ENCODE peak calls at places on chromosome 12, in five cellular contexts. One of them, this sample, is unnamed.

GRCh38 chr12:98758331-98758730 is 113.2 kb downstream of the APAF1 start:
- DNase-seq in lower lobe of right lung: no peak
- DNase-seq in transverse colon: no peak
- DNase-seq in mucosa of descending colon: no peak
- DNase-seq in thoracic aorta: peak; percentile 21
- DNase-seq in this sample: no peak

GRCh38 chr12:94305293-94305957 is 154.2 kb downstream of the CEP83 start:
- DNase-seq in transverse colon: no peak
- DNase-seq in lower lobe of right lung: no peak
- DNase-seq in mucosa of descending colon: no peak
- DNase-seq in thoracic aorta: no peak
- DNase-seq in this sample: no peak

GRCh38 chr12:15404485-15404884 is 82.2 kb downstream of the PTPRO start:
- DNase-seq in lower lobe of right lung: no peak
- DNase-seq in mucosa of descending colon: no peak
- DNase-seq in thoracic aorta: no peak
- DNase-seq in transverse colon: no peak
- DNase-seq in this sample: no peak

GRCh38 chr12:14950982-14951746 is 10.2 kb downstream of the ARHGDIB start:
- DNase-seq in transverse colon: peak; percentile 27
- DNase-seq in thoracic aorta: no peak
- DNase-seq in mucosa of descending colon: no peak
- DNase-seq in lower lobe of right lung: no peak
- DNase-seq in this sample: no peak

GRCh38 chr12:128531153-128531552 is 264.2 kb downstream of the TMEM132C start:
- DNase-seq in thoracic aorta: no peak
- DNase-seq in mucosa of descending colon: no peak
- DNase-seq in transverse colon: no peak
- DNase-seq in lower lobe of right lung: no peak
- DNase-seq in this sample: no peak

GRCh38 chr12:25852792-25853191 is 105.7 kb upstream of the RASSF8 start:
- DNase-seq in lower lobe of right lung: no peak
- DNase-seq in mucosa of descending colon: no peak
- DNase-seq in thoracic aorta: no peak
- DNase-seq in transverse colon: no peak
- DNase-seq in this sample: no peak

GRCh38 chr12:28578361-28578760 is 388.1 kb downstream of the CCDC91 start:
- DNase-seq in mucosa of descending colon: no peak
- DNase-seq in lower lobe of right lung: no peak
- DNase-seq in thoracic aorta: no peak
- DNase-seq in transverse colon: no peak
- DNase-seq in this sample: no peak

GRCh38 chr12:89775336-89776005 is 66.8 kb upstream of the ATP2B1 start:
- DNase-seq in mucosa of descending colon: no peak
- DNase-seq in lower lobe of right lung: no peak
- DNase-seq in thoracic aorta: no peak
- DNase-seq in transverse colon: no peak
- DNase-seq in this sample: no peak

GRCh38 chr12:108724054-108724889 is 7.0 kb downstream of the CORO1C start:
- DNase-seq in mucosa of descending colon: no peak
- DNase-seq in transverse colon: no peak
- DNase-seq in lower lobe of right lung: no peak
- DNase-seq in thoracic aorta: no peak
- DNase-seq in this sample: no peak

GRCh38 chr12:102350070-102350469 is 130.3 kb downstream of the IGF1 start:
- DNase-seq in transverse colon: no peak
- DNase-seq in mucosa of descending colon: no peak
- DNase-seq in lower lobe of right lung: no peak
- DNase-seq in thoracic aorta: no peak
- DNase-seq in this sample: no peak

GRCh38 chr12:41680155-41680554 is 464.5 kb downstream of the GXYLT1 start:
- DNase-seq in mucosa of descending colon: no peak
- DNase-seq in thoracic aorta: no peak
- DNase-seq in transverse colon: no peak
- DNase-seq in lower lobe of right lung: no peak
- DNase-seq in this sample: no peak

GRCh38 chr12:56518570-56518969 is 3.0 kb upstream of the RBMS2 start:
- DNase-seq in transverse colon: no peak
- DNase-seq in lower lobe of right lung: no peak
- DNase-seq in mucosa of descending colon: no peak
- DNase-seq in thoracic aorta: no peak
- DNase-seq in this sample: no peak

GRCh38 chr12:8559676-8560075 is 19.0 kb upstream of the CLEC4E start:
- DNase-seq in mucosa of descending colon: no peak
- DNase-seq in lower lobe of right lung: no peak
- DNase-seq in thoracic aorta: no peak
- DNase-seq in transverse colon: no peak
- DNase-seq in this sample: no peak

DNA sequence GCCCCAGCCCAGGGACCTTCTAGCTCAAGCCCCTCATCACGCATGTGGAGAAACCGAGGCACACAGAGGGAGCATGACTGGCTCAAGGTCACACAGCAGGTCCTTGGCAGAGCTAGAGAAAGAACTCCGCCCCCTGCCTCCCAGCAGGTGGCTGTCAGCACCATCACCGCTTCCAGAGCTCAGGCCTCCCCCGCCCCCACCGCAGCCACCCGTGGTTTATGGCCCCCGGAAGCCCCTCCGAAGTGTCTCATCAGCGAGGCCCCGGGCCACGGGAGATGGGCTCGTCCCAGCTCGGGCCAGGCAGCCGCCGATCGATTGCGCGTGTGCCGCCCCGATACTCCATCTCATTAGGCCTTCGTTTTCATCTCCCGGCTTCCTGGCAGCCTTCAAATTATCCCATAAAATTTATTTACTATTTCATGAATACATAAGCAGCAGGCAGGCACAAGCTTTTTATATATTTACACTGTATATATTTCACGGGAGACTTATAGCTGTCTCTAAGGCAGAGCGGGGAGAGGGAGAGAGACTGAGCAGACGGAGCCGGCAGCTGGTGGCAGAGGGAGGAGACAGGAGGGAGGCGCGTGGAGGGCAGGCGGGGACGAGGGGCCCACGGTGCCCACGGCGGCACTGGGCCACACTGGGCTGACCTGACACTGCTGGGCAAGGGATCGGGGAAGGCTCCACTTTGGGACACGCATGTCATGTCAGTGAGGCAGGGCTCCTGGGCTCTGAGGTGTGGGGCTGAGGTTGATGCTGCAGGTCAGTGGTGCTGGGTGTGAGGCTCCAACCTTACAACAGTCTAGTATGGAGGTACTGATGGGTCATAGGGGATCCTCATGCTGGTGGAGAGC is 241.2 kb downstream of the RBM19 start:
- DNase-seq in thoracic aorta: no peak
- DNase-seq in lower lobe of right lung: no peak
- DNase-seq in mucosa of descending colon: no peak
- DNase-seq in transverse colon: no peak
- DNase-seq in this sample: no peak
- H3K36me3 ChIP-seq in thoracic aorta: no peaks in the 10 kb centered on the region
- H3K36me3 ChIP-seq in lower lobe of right lung: no peaks in the 10 kb centered on the region
- H3K36me3 ChIP-seq in mucosa of descending colon: no peaks in the 10 kb centered on the region
- H3K36me3 ChIP-seq in transverse colon: no peaks in the 10 kb centered on the region
- H3K36me3 ChIP-seq in this sample: no peaks in the 10 kb centered on the region

GRCh38 chr12:49026101-49026500 is 7.5 kb upstream of the PRKAG1 start:
- DNase-seq in lower lobe of right lung: no peak
- DNase-seq in thoracic aorta: no peak
- DNase-seq in mucosa of descending colon: no peak
- DNase-seq in transverse colon: peak; percentile 6
- DNase-seq in this sample: no peak
- H3K36me3 ChIP-seq in lower lobe of right lung: peaks cover 98% of the 10 kb centered on the region
- H3K36me3 ChIP-seq in thoracic aorta: peaks cover 66% of the 10 kb centered on the region
- H3K36me3 ChIP-seq in mucosa of descending colon: peaks cover 25% of the 10 kb centered on the region
- H3K36me3 ChIP-seq in transverse colon: no peaks in the 10 kb centered on the region
- H3K36me3 ChIP-seq in this sample: peaks cover 45% of the 10 kb centered on the region

GRCh38 chr12:46519407-46519806 is 146.8 kb upstream of the SLC38A2 start:
- DNase-seq in thoracic aorta: no peak
- DNase-seq in lower lobe of right lung: no peak
- DNase-seq in mucosa of descending colon: no peak
- DNase-seq in transverse colon: no peak
- DNase-seq in this sample: no peak

GRCh38 chr12:46517579-46517962 is 145.0 kb upstream of the SLC38A2 start:
- DNase-seq in transverse colon: no peak
- DNase-seq in thoracic aorta: no peak
- DNase-seq in mucosa of descending colon: no peak
- DNase-seq in lower lobe of right lung: no peak
- DNase-seq in this sample: no peak

GRCh38 chr12:46518184-46518583 is 145.6 kb upstream of the SLC38A2 start:
- DNase-seq in thoracic aorta: no peak
- DNase-seq in lower lobe of right lung: no peak
- DNase-seq in transverse colon: no peak
- DNase-seq in mucosa of descending colon: no peak
- DNase-seq in this sample: no peak

GRCh38 chr12:46516933-46517578 is 144.5 kb upstream of the SLC38A2 start:
- DNase-seq in lower lobe of right lung: no peak
- DNase-seq in transverse colon: no peak
- DNase-seq in thoracic aorta: no peak
- DNase-seq in mucosa of descending colon: no peak
- DNase-seq in this sample: no peak

DNA sequence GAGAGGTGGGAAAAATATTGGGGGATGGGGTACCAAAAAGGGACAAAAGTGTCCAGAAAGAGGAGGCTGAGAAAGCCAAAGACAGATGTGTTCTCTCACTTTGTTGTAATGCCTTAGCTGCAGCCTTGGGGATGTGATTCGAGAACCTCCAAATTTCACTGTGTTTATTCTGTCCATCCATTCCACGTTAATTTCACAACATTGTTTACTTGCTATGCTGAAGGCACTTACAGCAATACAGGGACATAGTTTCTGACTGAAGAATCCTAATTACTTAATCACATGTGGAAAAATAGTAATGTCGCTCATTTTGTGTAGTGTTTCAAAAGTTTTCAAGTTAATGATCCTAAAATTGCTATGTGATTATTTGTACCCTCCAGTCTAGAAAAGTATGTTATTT is 146.2 kb upstream of the SLC38A2 start:
- DNase-seq in thoracic aorta: no peak
- DNase-seq in lower lobe of right lung: no peak
- DNase-seq in mucosa of descending colon: no peak
- DNase-seq in transverse colon: no peak
- DNase-seq in this sample: no peak
- H3K36me3 ChIP-seq in thoracic aorta: no peaks in the 10 kb centered on the region
- H3K36me3 ChIP-seq in lower lobe of right lung: no peaks in the 10 kb centered on the region
- H3K36me3 ChIP-seq in mucosa of descending colon: no peaks in the 10 kb centered on the region
- H3K36me3 ChIP-seq in transverse colon: no peaks in the 10 kb centered on the region
- H3K36me3 ChIP-seq in this sample: no peaks in the 10 kb centered on the region

DNA sequence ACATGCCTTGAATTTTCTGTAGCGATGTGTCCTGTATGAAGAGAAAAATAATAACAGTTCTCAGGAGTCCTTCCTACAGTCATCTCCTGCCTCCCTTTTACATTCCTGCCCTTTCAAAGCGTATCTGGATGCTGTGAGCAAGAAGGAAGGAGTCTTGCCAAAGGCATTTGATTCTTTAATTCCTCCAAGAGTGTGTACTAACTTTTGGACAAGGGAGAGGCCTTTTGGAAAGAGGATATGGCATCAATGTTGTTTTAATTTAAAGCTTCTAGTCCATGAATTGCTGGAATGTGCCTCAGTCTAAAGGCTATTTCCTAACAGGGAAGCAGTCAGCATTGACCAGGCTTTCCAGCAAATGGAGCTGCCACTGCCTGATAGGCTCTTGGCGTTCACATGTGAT is 220.5 kb downstream of the FBXL14 start:
- DNase-seq in transverse colon: no peak
- DNase-seq in thoracic aorta: no peak
- DNase-seq in mucosa of descending colon: no peak
- DNase-seq in lower lobe of right lung: no peak
- DNase-seq in this sample: no peak
- H3K36me3 ChIP-seq in transverse colon: no peaks in the 10 kb centered on the region
- H3K36me3 ChIP-seq in thoracic aorta: no peaks in the 10 kb centered on the region
- H3K36me3 ChIP-seq in mucosa of descending colon: no peaks in the 10 kb centered on the region
- H3K36me3 ChIP-seq in lower lobe of right lung: peaks cover 12% of the 10 kb centered on the region
- H3K36me3 ChIP-seq in this sample: no peaks in the 10 kb centered on the region

DNA sequence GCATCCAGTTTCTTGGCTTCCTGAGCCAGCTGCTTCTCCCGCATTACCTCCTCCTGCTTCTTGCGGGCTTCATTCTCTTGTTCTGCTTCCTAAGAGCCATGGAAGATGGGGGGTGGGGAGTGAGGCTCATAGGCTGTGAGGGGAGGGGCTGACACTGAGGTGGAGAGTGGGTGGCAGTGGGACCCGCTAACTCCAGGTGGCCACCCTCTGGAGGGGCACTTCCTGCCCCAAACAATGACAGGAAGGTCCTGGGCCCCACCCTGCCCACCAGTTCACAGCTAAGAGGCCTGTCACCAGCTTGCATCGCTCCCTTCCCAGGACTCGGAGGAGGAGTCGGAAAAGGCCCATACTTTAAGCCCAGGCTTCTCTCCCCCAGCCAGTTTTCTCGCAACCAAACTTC is 23.9 kb downstream of the PRPF40B start:
- DNase-seq in transverse colon: no peak
- DNase-seq in thoracic aorta: no peak
- DNase-seq in lower lobe of right lung: no peak
- DNase-seq in mucosa of descending colon: no peak
- DNase-seq in this sample: no peak
- H3K36me3 ChIP-seq in transverse colon: no peaks in the 10 kb centered on the region
- H3K36me3 ChIP-seq in thoracic aorta: peaks cover 33% of the 10 kb centered on the region
- H3K36me3 ChIP-seq in lower lobe of right lung: peaks cover 90% of the 10 kb centered on the region
- H3K36me3 ChIP-seq in mucosa of descending colon: no peaks in the 10 kb centered on the region
- H3K36me3 ChIP-seq in this sample: peaks cover 17% of the 10 kb centered on the region

DNA sequence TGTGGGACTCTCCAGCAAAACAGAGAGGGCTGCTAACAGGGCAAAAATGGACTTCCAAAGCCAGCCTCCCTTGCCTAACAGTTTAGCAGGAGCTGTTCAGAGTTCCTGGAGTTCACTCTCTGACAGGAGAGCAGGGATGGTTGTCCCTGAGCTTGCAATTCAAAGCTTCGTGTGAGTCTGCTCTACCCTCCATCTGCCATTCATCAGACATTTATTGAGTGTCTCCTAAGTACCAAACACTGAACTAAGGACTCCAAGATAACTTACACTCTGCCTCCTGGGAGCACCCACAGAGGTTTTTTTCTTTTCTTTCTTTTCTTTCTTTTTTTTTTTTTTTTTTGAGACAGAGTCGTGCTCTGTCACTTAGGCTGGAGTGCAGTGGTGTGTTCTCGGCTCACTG is 28.7 kb downstream of the RHOF start:
- DNase-seq in transverse colon: no peak
- DNase-seq in lower lobe of right lung: no peak
- DNase-seq in mucosa of descending colon: no peak
- DNase-seq in thoracic aorta: no peak
- DNase-seq in this sample: no peak
- H3K36me3 ChIP-seq in transverse colon: no peaks in the 10 kb centered on the region
- H3K36me3 ChIP-seq in lower lobe of right lung: no peaks in the 10 kb centered on the region
- H3K36me3 ChIP-seq in mucosa of descending colon: no peaks in the 10 kb centered on the region
- H3K36me3 ChIP-seq in thoracic aorta: no peaks in the 10 kb centered on the region
- H3K36me3 ChIP-seq in this sample: no peaks in the 10 kb centered on the region

GRCh38 chr12:53290661-53291060 is 4.7 kb upstream of the PFDN5 start:
- DNase-seq in mucosa of descending colon: no peak
- DNase-seq in transverse colon: no peak
- DNase-seq in thoracic aorta: no peak
- DNase-seq in lower lobe of right lung: no peak
- DNase-seq in this sample: no peak
- H3K36me3 ChIP-seq in mucosa of descending colon: no peaks in the 10 kb centered on the region
- H3K36me3 ChIP-seq in transverse colon: no peaks in the 10 kb centered on the region
- H3K36me3 ChIP-seq in thoracic aorta: no peaks in the 10 kb centered on the region
- H3K36me3 ChIP-seq in lower lobe of right lung: no peaks in the 10 kb centered on the region
- H3K36me3 ChIP-seq in this sample: no peaks in the 10 kb centered on the region

DNA sequence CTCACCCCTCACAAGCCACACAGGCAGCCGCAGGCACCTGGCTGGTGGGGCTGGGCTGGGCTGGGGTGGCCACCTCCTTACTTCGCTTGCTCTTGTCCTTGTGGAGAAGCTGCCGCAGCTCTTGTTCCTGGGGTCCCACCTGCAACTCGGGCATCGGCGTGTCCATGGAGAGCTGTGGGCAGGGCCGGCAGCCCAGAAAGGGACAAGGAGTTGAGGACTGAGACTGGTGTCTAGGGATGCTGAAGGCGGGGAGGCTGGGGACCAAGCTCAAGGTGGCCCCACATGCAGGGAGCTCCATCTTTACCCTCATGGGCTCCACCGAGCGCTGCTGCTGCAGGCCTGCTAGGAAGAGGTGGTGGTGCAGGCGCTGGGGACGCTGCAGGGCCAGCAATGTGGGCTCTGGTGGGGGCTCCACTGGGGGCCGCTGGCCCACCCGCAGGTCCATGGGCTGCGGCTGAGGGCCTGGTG is 21.2 kb downstream of the HDAC7 start:
- DNase-seq in transverse colon: no peak
- DNase-seq in lower lobe of right lung: no peak
- DNase-seq in mucosa of descending colon: no peak
- DNase-seq in thoracic aorta: no peak
- DNase-seq in this sample: no peak
- H3K36me3 ChIP-seq in transverse colon: no peaks in the 10 kb centered on the region
- H3K36me3 ChIP-seq in lower lobe of right lung: peaks cover 61% of the 10 kb centered on the region
- H3K36me3 ChIP-seq in mucosa of descending colon: no peaks in the 10 kb centered on the region
- H3K36me3 ChIP-seq in thoracic aorta: peaks cover 47% of the 10 kb centered on the region
- H3K36me3 ChIP-seq in this sample: peaks cover 37% of the 10 kb centered on the region